ENCODE peak calls at places on chromosomes 2 and 18, in seven cellular contexts. One of them, this sample, is unnamed.

GRCh38 chr2:188187726-188188125 is 103.9 kb upstream of the GULP1 start:
- DNase-seq in endodermal cell: no peak
- DNase-seq in body of pancreas: no peak
- DNase-seq in fibroblast of lung: no peak
- DNase-seq in H9: no peak
- DNase-seq in hepatocyte: no peak
- DNase-seq in A549: no peak
- DNase-seq in this sample: no peak

GRCh38 chr2:104109356-104109755 is 744.6 kb upstream of the POU3F3 start:
- DNase-seq in body of pancreas: no peak
- DNase-seq in endodermal cell: no peak
- DNase-seq in A549: no peak
- DNase-seq in H9: no peak
- DNase-seq in fibroblast of lung: no peak
- DNase-seq in hepatocyte: no peak
- DNase-seq in this sample: no peak

GRCh38 chr2:97910403-97911209 is 85.1 kb downstream of the TMEM131 start:
- DNase-seq in A549: no peak
- DNase-seq in endodermal cell: no peak
- DNase-seq in fibroblast of lung: peak; percentile 60
- DNase-seq in body of pancreas: no peak
- DNase-seq in H9: no peak
- DNase-seq in hepatocyte: no peak
- DNase-seq in this sample: no peak

GRCh38 chr2:239936838-239937581 is 88.1 kb downstream of the NDUFA10 start:
- DNase-seq in endodermal cell: peak; percentile 17
- DNase-seq in body of pancreas: no peak
- DNase-seq in hepatocyte: no peak
- DNase-seq in A549: no peak
- DNase-seq in H9: peak; percentile 3
- DNase-seq in fibroblast of lung: no peak
- DNase-seq in this sample: peak; percentile 38

GRCh38 chr2:181104512-181105121 is 124.2 kb downstream of the UBE2E3 start:
- DNase-seq in endodermal cell: no peak
- DNase-seq in H9: no peak
- DNase-seq in body of pancreas: no peak
- DNase-seq in hepatocyte: peak; percentile 65
- DNase-seq in A549: peak; percentile 9
- DNase-seq in fibroblast of lung: peak; percentile 58
- DNase-seq in this sample: no peak

GRCh38 chr18:62634471-62634870 is 80.9 kb upstream of the PHLPP1 start:
- DNase-seq in endodermal cell: no peak
- DNase-seq in hepatocyte: no peak
- DNase-seq in body of pancreas: no peak
- DNase-seq in fibroblast of lung: no peak
- DNase-seq in A549: no peak
- DNase-seq in H9: no peak
- DNase-seq in this sample: no peak

GRCh38 chr2:214587442-214587841 is 176.6 kb downstream of the VWC2L start:
- DNase-seq in H9: peak; percentile 52
- DNase-seq in endodermal cell: peak; percentile 78
- DNase-seq in A549: no peak
- DNase-seq in body of pancreas: no peak
- DNase-seq in hepatocyte: peak; percentile 8
- DNase-seq in fibroblast of lung: no peak
- DNase-seq in this sample: no peak

GRCh38 chr18:42078711-42079110 is 123.7 kb downstream of the PIK3C3 start:
- DNase-seq in body of pancreas: no peak
- DNase-seq in hepatocyte: no peak
- DNase-seq in fibroblast of lung: peak; percentile 55
- DNase-seq in H9: no peak
- DNase-seq in A549: no peak
- DNase-seq in endodermal cell: no peak
- DNase-seq in this sample: no peak

GRCh38 chr2:37454851-37455762 is 110.7 kb downstream of the QPCT start:
- DNase-seq in fibroblast of lung: peak; percentile 66
- DNase-seq in hepatocyte: no peak
- DNase-seq in H9: no peak
- DNase-seq in body of pancreas: no peak
- DNase-seq in endodermal cell: no peak
- DNase-seq in A549: no peak
- DNase-seq in this sample: no peak

GRCh38 chr18:9753863-9754262 is 45.8 kb downstream of the RAB31 start:
- DNase-seq in endodermal cell: peak; percentile 9
- DNase-seq in H9: no peak
- DNase-seq in body of pancreas: no peak
- DNase-seq in hepatocyte: no peak
- DNase-seq in fibroblast of lung: peak; percentile 71
- DNase-seq in A549: no peak
- DNase-seq in this sample: no peak

GRCh38 chr2:44705851-44706555 is 235.5 kb upstream of the SIX3 start:
- DNase-seq in fibroblast of lung: no peak
- DNase-seq in endodermal cell: no peak
- DNase-seq in H9: no peak
- DNase-seq in hepatocyte: no peak
- DNase-seq in body of pancreas: no peak
- DNase-seq in A549: no peak
- DNase-seq in this sample: no peak

GRCh38 chr2:48767330-48767729 is 11.8 kb upstream of the LHCGR start:
- DNase-seq in body of pancreas: no peak
- DNase-seq in H9: peak; percentile 62
- DNase-seq in A549: no peak
- DNase-seq in fibroblast of lung: no peak
- DNase-seq in hepatocyte: peak; percentile 54
- DNase-seq in endodermal cell: peak; percentile 76
- DNase-seq in this sample: no peak
- H3K27ac ChIP-seq in body of pancreas: no peak overlapping the region
- H3K27ac ChIP-seq in H9: no peak overlapping the region
- H3K27ac ChIP-seq in A549: no peak overlapping the region
- H3K27ac ChIP-seq in fibroblast of lung: no peak overlapping the region
- H3K27ac ChIP-seq in hepatocyte: no peak overlapping the region
- H3K27ac ChIP-seq in endodermal cell: no peak overlapping the region
- H3K27ac ChIP-seq in this sample: no peak overlapping the region

DNA sequence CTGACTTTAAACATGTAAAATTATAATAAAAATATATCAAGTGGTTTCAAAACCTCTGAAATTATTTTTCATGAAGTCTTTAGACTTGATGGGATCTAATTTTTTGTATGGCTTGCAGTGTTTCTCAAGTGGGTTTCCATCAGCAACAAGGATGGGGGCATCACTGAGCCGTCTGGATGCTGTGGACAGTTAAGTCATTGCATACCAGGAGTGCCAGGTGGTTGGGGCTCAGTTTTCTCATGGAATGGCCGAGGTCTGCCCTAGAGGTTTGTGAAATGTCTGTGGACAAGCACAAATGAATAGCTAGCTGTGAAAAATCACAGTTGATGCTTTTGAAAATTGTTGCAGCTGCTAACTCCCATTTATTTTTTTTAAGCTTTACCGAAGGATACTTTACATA is 1.7 kb downstream of the PRELID3A start:
- DNase-seq in endodermal cell: no peak
- DNase-seq in H9: no peak
- DNase-seq in hepatocyte: no peak
- DNase-seq in A549: no peak
- DNase-seq in fibroblast of lung: peak; percentile 66
- DNase-seq in body of pancreas: no peak
- DNase-seq in this sample: peak; percentile 23
- H3K4me1 ChIP-seq in endodermal cell: no peaks in the 10 kb centered on the region
- H3K4me1 ChIP-seq in H9: no peaks in the 10 kb centered on the region
- H3K4me1 ChIP-seq in hepatocyte: peaks cover 6% of the 10 kb centered on the region
- H3K4me1 ChIP-seq in A549: peaks cover 20% of the 10 kb centered on the region
- H3K4me1 ChIP-seq in fibroblast of lung: peaks cover 2% of the 10 kb centered on the region
- H3K4me1 ChIP-seq in body of pancreas: peaks cover 15% of the 10 kb centered on the region
- H3K4me1 ChIP-seq in this sample: peaks cover 11% of the 10 kb centered on the region

GRCh38 chr2:8144131-8144631 is 537.7 kb upstream of the ID2 start:
- DNase-seq in A549: no peak
- DNase-seq in endodermal cell: no peak
- DNase-seq in hepatocyte: no peak
- DNase-seq in H9: no peak
- DNase-seq in fibroblast of lung: no peak
- DNase-seq in body of pancreas: no peak
- DNase-seq in this sample: no peak
- H3K27ac ChIP-seq in A549: no peak overlapping the region
- H3K27ac ChIP-seq in endodermal cell: no peak overlapping the region
- H3K27ac ChIP-seq in hepatocyte: peak overlapping the region; percentile 3
- H3K27ac ChIP-seq in H9: no peak overlapping the region
- H3K27ac ChIP-seq in fibroblast of lung: no peak overlapping the region
- H3K27ac ChIP-seq in body of pancreas: no peak overlapping the region
- H3K27ac ChIP-seq in this sample: no peak overlapping the region

GRCh38 chr2:120287183-120288015 is 34.7 kb downstream of the RALB start:
- DNase-seq in A549: peak; percentile 38
- DNase-seq in body of pancreas: no peak
- DNase-seq in H9: no peak
- DNase-seq in endodermal cell: no peak
- DNase-seq in hepatocyte: peak; percentile 59
- DNase-seq in fibroblast of lung: peak; percentile 91
- DNase-seq in this sample: no peak

GRCh38 chr2:120291464-120292311 is 39.0 kb downstream of the RALB start:
- DNase-seq in H9: no peak
- DNase-seq in hepatocyte: no peak
- DNase-seq in A549: no peak
- DNase-seq in body of pancreas: no peak
- DNase-seq in fibroblast of lung: peak; percentile 86
- DNase-seq in endodermal cell: no peak
- DNase-seq in this sample: no peak

GRCh38 chr2:120290737-120291136 is 38.1 kb downstream of the RALB start:
- DNase-seq in fibroblast of lung: peak; percentile 27
- DNase-seq in body of pancreas: no peak
- DNase-seq in hepatocyte: no peak
- DNase-seq in H9: no peak
- DNase-seq in endodermal cell: no peak
- DNase-seq in A549: no peak
- DNase-seq in this sample: no peak

GRCh38 chr2:120289221-120289906 is 36.7 kb downstream of the RALB start:
- DNase-seq in endodermal cell: no peak
- DNase-seq in fibroblast of lung: no peak
- DNase-seq in hepatocyte: no peak
- DNase-seq in H9: no peak
- DNase-seq in A549: no peak
- DNase-seq in body of pancreas: no peak
- DNase-seq in this sample: no peak

GRCh38 chr2:120288016-120288373 is 35.3 kb downstream of the RALB start:
- DNase-seq in A549: no peak
- DNase-seq in H9: no peak
- DNase-seq in fibroblast of lung: no peak
- DNase-seq in hepatocyte: no peak
- DNase-seq in body of pancreas: no peak
- DNase-seq in endodermal cell: no peak
- DNase-seq in this sample: no peak
- H3K4me1 ChIP-seq in A549: peaks cover 26% of the 10 kb centered on the region
- H3K4me1 ChIP-seq in H9: peaks cover 22% of the 10 kb centered on the region
- H3K4me1 ChIP-seq in fibroblast of lung: peaks cover 15% of the 10 kb centered on the region
- H3K4me1 ChIP-seq in hepatocyte: peaks cover 15% of the 10 kb centered on the region
- H3K4me1 ChIP-seq in body of pancreas: peaks cover 4% of the 10 kb centered on the region
- H3K4me1 ChIP-seq in endodermal cell: peaks cover 4% of the 10 kb centered on the region
- H3K4me1 ChIP-seq in this sample: no peaks in the 10 kb centered on the region

GRCh38 chr2:201842131-201842530 is 35.8 kb downstream of the CDK15 start:
- DNase-seq in A549: no peak
- DNase-seq in body of pancreas: no peak
- DNase-seq in hepatocyte: no peak
- DNase-seq in fibroblast of lung: no peak
- DNase-seq in H9: no peak
- DNase-seq in endodermal cell: no peak
- DNase-seq in this sample: no peak
- H3K27ac ChIP-seq in A549: no peak overlapping the region
- H3K27ac ChIP-seq in body of pancreas: no peak overlapping the region
- H3K27ac ChIP-seq in hepatocyte: no peak overlapping the region
- H3K27ac ChIP-seq in fibroblast of lung: no peak overlapping the region
- H3K27ac ChIP-seq in H9: no peak overlapping the region
- H3K27ac ChIP-seq in endodermal cell: no peak overlapping the region
- H3K27ac ChIP-seq in this sample: no peak overlapping the region

DNA sequence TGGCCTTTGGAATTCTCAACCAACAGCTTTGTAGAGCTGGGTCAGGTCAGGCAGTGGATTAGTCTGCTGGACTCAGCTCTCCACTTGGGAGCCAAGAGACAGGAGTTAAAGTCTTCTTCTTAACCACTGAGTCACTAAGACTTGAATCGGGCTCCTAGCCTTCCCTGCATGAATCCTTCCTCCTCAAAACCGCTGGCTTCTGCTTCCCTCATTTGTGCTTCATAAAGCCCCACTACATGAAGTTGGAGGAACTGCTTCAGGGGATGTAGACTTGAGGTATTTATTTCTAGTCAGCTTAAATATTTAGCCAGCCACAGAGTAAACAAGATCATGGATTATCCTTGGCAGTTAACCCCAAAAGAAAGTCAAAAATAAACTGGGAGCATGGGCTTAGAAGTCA is 536.3 kb upstream of the TNP1 start:
- DNase-seq in fibroblast of lung: peak; percentile 57
- DNase-seq in body of pancreas: no peak
- DNase-seq in H9: no peak
- DNase-seq in A549: no peak
- DNase-seq in endodermal cell: no peak
- DNase-seq in hepatocyte: no peak
- DNase-seq in this sample: no peak
- H3K4me1 ChIP-seq in fibroblast of lung: peaks cover 7% of the 10 kb centered on the region
- H3K4me1 ChIP-seq in body of pancreas: no peaks in the 10 kb centered on the region
- H3K4me1 ChIP-seq in H9: no peaks in the 10 kb centered on the region
- H3K4me1 ChIP-seq in A549: peaks cover 38% of the 10 kb centered on the region
- H3K4me1 ChIP-seq in endodermal cell: no peaks in the 10 kb centered on the region
- H3K4me1 ChIP-seq in hepatocyte: no peaks in the 10 kb centered on the region
- H3K4me1 ChIP-seq in this sample: peaks cover 2% of the 10 kb centered on the region

This sample was measured in spleen.